ENCODE peak calls at places on chromosomes 11 and 22, in ten cellular contexts. F, G, M, U, S, I, L, B, P and K are unnamed samples. For H3K36me3, the result is how much of the 10 kb centered on the place peaks cover.

GRCh38 chr11:43493431-43493830 is 134.7 kb downstream of the TTC17 start:
- DNase-seq in F (no peak), G (no peak), M (no peak), U (no peak), S (no peak), I (no peak), L (no peak), B (no peak), P (no peak), K (no peak)

GRCh38 chr22:37983860-37984791 is at the start of gene SOX10:
- DNase-seq in F (no peak), G (no peak), M (no peak), U (no peak), S (no peak), I (no peak), L (no peak), B (no peak), P (no peak), K (no peak)

GRCh38 chr11:78809931-78810481 is 235.3 kb upstream of the NARS2 start:
- DNase-seq in F (no peak), G (no peak), M (peak), U (no peak), S (peak), I (no peak), L (no peak), B (no peak), P (no peak), K (no peak)

GRCh38 chr11:108206171-108206570 is 16.3 kb downstream of the NPAT start:
- DNase-seq in F (no peak), G (no peak), M (no peak), U (no peak), S (no peak), I (no peak), L (no peak), B (no peak), P (no peak), K (no peak)

GRCh38 chr11:122778148-122778547 is 60.2 kb upstream of the CRTAM start:
- DNase-seq in F (no peak), G (no peak), M (no peak), U (no peak), S (no peak), I (no peak), L (peak), B (no peak), P (peak), K (no peak)

GRCh38 chr22:48366591-48366990 is 1461.1 kb downstream of the BRD1 start:
- DNase-seq in F (no peak), G (no peak), M (no peak), U (no peak), S (no peak), I (no peak), L (no peak), B (no peak), P (no peak), K (no peak)

GRCh38 chr11:11243790-11244469 is 109.1 kb downstream of the CSNK2A3 start:
- DNase-seq in F (peak), G (no peak), M (no peak), U (no peak), S (peak), I (peak), L (no peak), B (peak), P (no peak), K (peak)

GRCh38 chr22:50201191-50202129 is 649 bp downstream of the SELENOO start:
- DNase-seq in F (peak), G (no peak), M (no peak), U (no peak), S (peak), I (no peak), L (no peak), B (peak), P (no peak), K (no peak)

GRCh38 chr11:118241191-118242098 is 10.7 kb downstream of the MPZL3 start:
- DNase-seq in F (no peak), G (peak), M (no peak), U (no peak), S (peak), I (peak), L (peak), B (peak), P (peak), K (no peak)

GRCh38 chr11:72712168-72712721 is 38.0 kb upstream of the PDE2A start:
- DNase-seq in F (no peak), G (no peak), M (peak), U (no peak), S (no peak), I (no peak), L (no peak), B (no peak), P (no peak), K (no peak)

GRCh38 chr11:76628408-76628947 is 42.1 kb downstream of the LRRC32 start:
- DNase-seq in F (no peak), G (no peak), M (no peak), U (no peak), S (no peak), I (peak), L (no peak), B (no peak), P (no peak), K (no peak)

GRCh38 chr11:119785131-119785530 is 56.1 kb upstream of the NECTIN1 start:
- DNase-seq in F (no peak), G (no peak), M (no peak), U (no peak), S (no peak), I (no peak), L (no peak), B (no peak), P (no peak), K (no peak)

GRCh38 chr11:10413268-10413667 is 41.8 kb upstream of the AMPD3 start:
- DNase-seq in F (peak), G (peak), M (peak), U (peak), S (no peak), I (peak), L (no peak), B (no peak), P (peak), K (peak)

GRCh38 chr11:106152013-106152412 is 74.6 kb downstream of the AASDHPPT start:
- DNase-seq in F (no peak), G (no peak), M (peak), U (no peak), S (no peak), I (no peak), L (no peak), B (no peak), P (peak), K (peak)

GRCh38 chr11:48079602-48080001 is 99.2 kb downstream of the PTPRJ start:
- DNase-seq in F (no peak), G (no peak), M (no peak), U (no peak), S (no peak), I (no peak), L (no peak), B (no peak), P (no peak), K (no peak)

GRCh38 chr11:36566407-36567053 is 1.3 kb upstream of the RAG1 start:
- DNase-seq in F (no peak), G (no peak), M (no peak), U (no peak), S (no peak), I (no peak), L (no peak), B (no peak), P (no peak), K (no peak)

GRCh38 chr11:12274056-12274455 is 103.3 kb upstream of the PARVA start:
- DNase-seq in F (no peak), G (no peak), M (no peak), U (no peak), S (no peak), I (no peak), L (no peak), B (no peak), P (no peak), K (no peak)

GRCh38 chr11:111694851-111695250 is 71.3 kb downstream of the PPP2R1B start:
- DNase-seq in F (no peak), G (no peak), M (peak), U (no peak), S (no peak), I (no peak), L (no peak), B (no peak), P (no peak), K (peak)

GRCh38 chr11:111745719-111746504 is 20.3 kb downstream of the PPP2R1B start:
- DNase-seq in F (no peak), G (no peak), M (peak), U (no peak), S (no peak), I (no peak), L (peak), B (no peak), P (peak), K (no peak)

GRCh38 chr11:2180775-2181370 is 9.3 kb upstream of the TH start:
- DNase-seq in F (no peak), G (no peak), M (no peak), U (no peak), S (no peak), I (no peak), L (peak), B (no peak), P (peak), K (no peak)

GRCh38 chr11:2179516-2179915 is 7.9 kb upstream of the TH start:
- DNase-seq in F (no peak), G (no peak), M (no peak), U (no peak), S (no peak), I (no peak), L (no peak), B (no peak), P (no peak), K (no peak)

GRCh38 chr11:2178906-2179494 is 7.4 kb upstream of the TH start:
- DNase-seq in F (no peak), G (peak), M (peak), U (no peak), S (peak), I (no peak), L (peak), B (no peak), P (peak), K (peak)

GRCh38 chr11:2182075-2182474 is 10.5 kb upstream of the TH start:
- DNase-seq in F (no peak), G (no peak), M (no peak), U (no peak), S (no peak), I (no peak), L (no peak), B (no peak), P (no peak), K (no peak)

GRCh38 chr11:2180347-2180746 is 8.7 kb upstream of the TH start:
- DNase-seq in F (no peak), G (no peak), M (no peak), U (no peak), S (no peak), I (no peak), L (no peak), B (no peak), P (no peak), K (no peak)
- H3K27ac ChIP-seq in F (no peak), G (peak), M (no peak), U (no peak), S (no peak), I (no peak), L (peak), B (no peak), P (peak), K (no peak)

GRCh38 chr22:45207981-45208664 is 32.6 kb downstream of the KIAA0930 start:
- DNase-seq in F (no peak), G (no peak), M (peak), U (no peak), S (peak), I (no peak), L (no peak), B (no peak), P (peak), K (peak)

GRCh38 chr22:45205624-45205925 is 35.1 kb downstream of the KIAA0930 start:
- DNase-seq in F (no peak), G (no peak), M (no peak), U (no peak), S (no peak), I (no peak), L (no peak), B (no peak), P (no peak), K (no peak)

GRCh38 chr22:45204751-45205623 is 35.7 kb downstream of the KIAA0930 start:
- DNase-seq in F (no peak), G (no peak), M (no peak), U (no peak), S (no peak), I (no peak), L (no peak), B (no peak), P (no peak), K (no peak)

GRCh38 chr22:45207533-45207932 is 33.2 kb downstream of the KIAA0930 start:
- DNase-seq in F (no peak), G (no peak), M (no peak), U (no peak), S (no peak), I (no peak), L (no peak), B (no peak), P (no peak), K (no peak)

GRCh38 chr22:45206233-45206632 is 34.5 kb downstream of the KIAA0930 start:
- DNase-seq in F (no peak), G (no peak), M (no peak), U (no peak), S (no peak), I (no peak), L (no peak), B (no peak), P (no peak), K (no peak)
- H3K36me3 ChIP-seq in F (under half), G (under half), M (under half), U (under half), S (under half), I (under half), L (under half), B (under half), P (under half), K (under half)

GRCh38 chr22:19398206-19398605 is 33.3 kb downstream of the HIRA start:
- DNase-seq in F (no peak), G (no peak), M (peak), U (no peak), S (no peak), I (no peak), L (no peak), B (no peak), P (no peak), K (no peak)
- H3K27ac ChIP-seq in F (peak), G (no peak), M (no peak), U (no peak), S (no peak), I (no peak), L (no peak), B (no peak), P (no peak), K (no peak)

GRCh38 chr11:763549-764321 is 13.6 kb downstream of the GATD1 start:
- DNase-seq in F (no peak), G (no peak), M (no peak), U (peak), S (no peak), I (no peak), L (no peak), B (no peak), P (no peak), K (no peak)
- H3K36me3 ChIP-seq in F (under half), G (half or more), M (under half), U (under half), S (under half), I (under half), L (under half), B (under half), P (under half), K (half or more)